ENCODE peak calls at places on chromosome 22, in ten cellular contexts. K, V, J, E, U, G, C, R, B and T are unnamed samples.

GRCh38 chr22:33111491-33111890 is 53.3 kb upstream of the SYN3 start:
- DNase-seq in V (no peak), J (no peak), K (no peak), E (peak; percentile 9), U (no peak), G (no peak), R (no peak), C (no peak), B (no peak), T (no peak)

GRCh38 chr22:50182176-50183081 is 3.3 kb upstream of the TRABD start:
- DNase-seq in G (no peak), V (no peak), B (no peak), E (no peak), R (no peak), J (no peak), C (no peak), U (peak; percentile 77), K (no peak), T (peak; percentile 43)

GRCh38 chr22:28898233-28898629 is 14.9 kb downstream of the ZNRF3 start:
- DNase-seq in E (no peak), J (no peak), G (no peak), R (no peak), K (no peak), B (no peak), V (no peak), U (no peak), C (no peak), T (no peak)

GRCh38 chr22:50157976-50158375 is 12.6 kb upstream of the PANX2 start:
- DNase-seq in K (no peak), J (no peak), C (no peak), U (no peak), R (no peak), B (no peak), V (no peak), G (no peak), E (no peak), T (peak; percentile 22)

GRCh38 chr22:47474464-47474863 is 712.0 kb downstream of the TBC1D22A start:
- DNase-seq in E (no peak), J (no peak), R (no peak), G (no peak), U (no peak), B (no peak), C (no peak), K (no peak), V (peak; percentile 39), T (no peak)

GRCh38 chr22:43199541-43199940 is 12.6 kb upstream of the TTLL12 start:
- DNase-seq in V (no peak), K (no peak), J (no peak), R (no peak), G (no peak), E (no peak), U (no peak), C (no peak), B (no peak), T (no peak)

GRCh38 chr22:42353883-42354727 is 78.1 kb downstream of the NFAM1 start:
- DNase-seq in G (no peak), B (no peak), J (peak; percentile 81), K (no peak), E (no peak), V (no peak), U (no peak), C (no peak), R (peak; percentile 61), T (no peak)

GRCh38 chr22:28594784-28595324 is 84.8 kb downstream of the TTC28 start:
- DNase-seq in U (no peak), C (peak; percentile 16), B (peak; percentile 48), J (peak; percentile 61), G (peak; percentile 82), R (peak; percentile 53), K (peak; percentile 32), V (peak; percentile 66), E (peak; percentile 59), T (no peak)

GRCh38 chr22:35740616-35741015 is 22.9 kb downstream of the APOL5 start:
- DNase-seq in R (no peak), J (no peak), E (no peak), G (no peak), K (no peak), B (no peak), U (no peak), V (no peak), C (no peak), T (no peak)

GRCh38 chr22:32695451-32695891 is 106.0 kb upstream of the TIMP3 start:
- DNase-seq in K (no peak), J (peak; percentile 56), G (peak; percentile 80), B (peak; percentile 60), R (peak; percentile 98), E (no peak), C (no peak), V (no peak), U (no peak), T (no peak)

GRCh38 chr22:17957683-17958082 is 66.7 kb downstream of the MICAL3 start:
- DNase-seq in J (no peak), G (no peak), V (no peak), B (no peak), E (no peak), C (no peak), K (no peak), R (peak; percentile 43), U (peak; percentile 3), T (no peak)

GRCh38 chr22:26553056-26553752 is 36.7 kb downstream of the TPST2 start:
- DNase-seq in U (no peak), K (no peak), R (peak; percentile 79), B (peak; percentile 94), E (no peak), C (no peak), G (peak; percentile 92), V (peak; percentile 84), J (peak; percentile 52), T (no peak)

GRCh38 chr22:49132009-49132408 is 695.7 kb downstream of the BRD1 start:
- DNase-seq in B (no peak), J (no peak), C (no peak), U (no peak), R (no peak), V (no peak), K (no peak), E (no peak), G (no peak), T (no peak)
- TF ChIP-seq CTCF in B (no peak), J (no peak), C (no peak), U (no peak), R (no peak), V (no peak), K (no peak), E (no peak), G (no peak), T (no peak)

GRCh38 chr22:49045276-49045675 is 782.4 kb downstream of the BRD1 start:
- DNase-seq in K (no peak), J (no peak), V (no peak), U (no peak), C (no peak), R (no peak), G (no peak), E (no peak), B (no peak), T (no peak)

GRCh38 chr22:49047461-49047860 is 780.2 kb downstream of the BRD1 start:
- DNase-seq in R (no peak), E (no peak), B (peak; percentile 1), C (no peak), U (no peak), V (no peak), J (no peak), K (no peak), G (peak; percentile 0), T (no peak)

GRCh38 chr22:49046000-49046545 is 781.6 kb downstream of the BRD1 start:
- DNase-seq in U (no peak), E (no peak), J (no peak), B (no peak), C (no peak), K (no peak), R (no peak), V (no peak), G (no peak), T (no peak)

GRCh38 chr22:49048591-49048990 is 779.1 kb downstream of the BRD1 start:
- DNase-seq in U (no peak), E (no peak), K (no peak), B (no peak), C (no peak), G (no peak), J (no peak), R (no peak), V (no peak), T (no peak)

DNA sequence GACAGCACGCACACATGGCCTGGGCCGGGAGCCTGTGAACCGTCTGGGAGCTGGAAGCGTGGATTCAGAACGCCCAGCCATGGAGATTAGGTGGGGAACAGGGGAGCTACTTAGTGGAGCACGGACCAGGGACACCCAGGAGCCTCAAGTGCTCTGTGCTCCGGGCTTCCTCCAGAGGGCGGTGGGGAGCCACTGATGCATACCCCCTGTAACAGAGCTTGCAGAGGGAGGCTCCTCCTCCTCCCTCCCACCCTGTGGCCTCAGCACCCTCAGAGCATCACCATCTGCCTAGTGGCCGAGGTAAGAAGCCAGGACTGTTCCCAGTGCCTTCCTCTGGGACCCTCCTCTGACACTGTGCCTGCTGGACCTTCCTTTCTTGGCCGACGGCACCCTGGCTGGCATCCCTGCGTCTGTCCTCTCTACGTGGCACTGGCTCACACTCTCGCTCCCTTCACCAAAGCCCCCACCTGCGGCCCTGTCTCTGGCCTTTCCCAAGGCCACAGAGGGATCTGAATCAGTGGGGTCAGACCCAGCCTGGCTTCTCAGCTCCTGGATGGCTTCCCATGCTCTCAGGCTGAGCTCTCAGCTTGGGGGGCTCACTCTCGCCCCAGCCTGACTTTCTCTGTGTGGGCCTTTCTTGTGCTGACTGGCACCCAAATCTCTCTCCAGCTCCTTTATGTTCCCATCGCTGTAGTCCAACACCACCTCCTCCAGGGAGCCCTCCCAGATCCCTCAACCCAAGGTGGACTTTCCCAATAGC is 780.9 kb downstream of the BRD1 start:
- DNase-seq in B (no peak), R (no peak), J (no peak), G (no peak), C (peak; percentile 20), E (no peak), U (peak; percentile 74), V (peak; percentile 19), K (no peak), T (no peak)
- TF ChIP-seq CTCF in B (no peak), R (no peak), J (no peak), G (no peak), C (peak; percentile 17), E (no peak), U (no peak), V (peak; percentile 44), K (peak; percentile 74), T (peak; percentile 5)

DNA sequence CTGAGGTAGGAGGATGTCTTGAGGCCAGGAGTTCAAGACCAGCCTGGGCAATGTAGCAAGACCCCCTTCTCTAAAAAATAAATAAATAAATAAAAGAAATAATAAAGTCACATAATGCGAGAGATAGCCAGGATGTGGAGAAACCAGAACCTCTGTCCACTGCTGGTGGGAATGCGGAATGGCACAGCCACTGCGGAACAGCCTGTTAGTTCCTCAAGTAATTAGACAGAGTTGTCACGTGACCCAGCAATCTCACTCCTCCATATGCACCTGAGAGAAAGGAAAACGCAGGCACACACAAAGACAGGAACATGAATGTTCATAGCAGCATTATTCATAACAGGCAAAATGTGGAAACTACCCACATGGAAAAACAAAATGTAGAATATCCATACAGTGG is 27.5 kb downstream of the LIF start:
- DNase-seq in J (no peak), V (no peak), U (no peak), R (no peak), K (no peak), G (no peak), C (no peak), B (no peak), E (no peak), T (no peak)
- TF ChIP-seq CTCF in J (no peak), V (no peak), U (no peak), R (no peak), K (no peak), G (no peak), C (no peak), B (peak; percentile 31), E (no peak), T (no peak)

GRCh38 chr22:39959640-39960447 is at the start of gene TMA7B:
- DNase-seq in J (peak; percentile 31), G (peak; percentile 60), R (peak; percentile 60), B (peak; percentile 63), K (no peak), V (no peak), C (peak; percentile 51), E (no peak), U (no peak), T (peak; percentile 70)
- TF ChIP-seq CTCF in J (peak; percentile 55), G (peak; percentile 38), R (peak; percentile 38), B (no peak), K (no peak), V (no peak), C (no peak), E (no peak), U (no peak), T (peak; percentile 37)